ENCODE peak calls at places on chromosomes 7 and 10, in six cellular contexts. I is adrenal gland, R is IMR-90, E is spleen, L is uterus, Z is endothelial cell of umbilical vein. U is an unnamed sample.

GRCh38 chr7:42247301-42247700 is 10.3 kb upstream of the GLI3 start:
- DNase-seq in I (no peak), R (peak), E (no peak), L (no peak), Z (no peak), U (no peak)

GRCh38 chr7:105149827-105150226 is 135.8 kb downstream of the KMT2E start:
- DNase-seq in I (no peak), R (peak), E (no peak), L (no peak), Z (peak), U (peak)

GRCh38 chr10:988667-989545 is 672 bp downstream of the GTPBP4 start:
- DNase-seq in I (no peak), R (peak), E (no peak), L (no peak), Z (peak), U (no peak)

GRCh38 chr7:91228927-91229326 is 35.3 kb upstream of the FZD1 start:
- DNase-seq in I (no peak), R (peak), E (no peak), L (no peak), Z (no peak), U (no peak)

GRCh38 chr10:31074357-31075065 is 42.8 kb upstream of the ZNF438 start:
- DNase-seq in I (no peak), R (no peak), E (no peak), L (no peak), Z (no peak), U (no peak)

GRCh38 chr10:44775402-44775741 is 135.8 kb upstream of the TMEM72 start:
- DNase-seq in I (no peak), R (no peak), E (no peak), L (no peak), Z (no peak), U (no peak)

GRCh38 chr10:111430070-111430469 is 353.2 kb downstream of the ADRA2A start:
- DNase-seq in I (no peak), R (no peak), E (no peak), L (no peak), Z (no peak), U (no peak)

GRCh38 chr10:125123363-125124113 is 36.8 kb downstream of the CTBP2 start:
- DNase-seq in I (peak), R (peak), E (peak), L (peak), Z (peak), U (no peak)

GRCh38 chr10:44864637-44865288 is 46.4 kb upstream of the TMEM72 start:
- DNase-seq in I (peak), R (peak), E (peak), L (peak), Z (peak), U (peak)

GRCh38 chr7:74502216-74502891 is 48.6 kb downstream of the GTF2IRD1 start:
- DNase-seq in I (peak), R (no peak), E (no peak), L (no peak), Z (no peak), U (no peak)

GRCh38 chr7:19210883-19211282 is 65.7 kb upstream of the FERD3L start:
- DNase-seq in I (no peak), R (no peak), E (no peak), L (no peak), Z (no peak), U (no peak)

GRCh38 chr7:153017197-153017596 is 257.6 kb downstream of the ACTR3B start:
- DNase-seq in I (no peak), R (no peak), E (no peak), L (no peak), Z (no peak), U (no peak)

GRCh38 chr7:6258440-6259182 is 13.8 kb downstream of the CYTH3 start:
- DNase-seq in I (no peak), R (peak), E (no peak), L (no peak), Z (peak), U (peak)

GRCh38 chr7:17444673-17445072 is 146.2 kb downstream of the AHR start:
- DNase-seq in I (peak), R (peak), E (no peak), L (no peak), Z (peak), U (no peak)

GRCh38 chr7:37920619-37921339 is at the start of gene EPDR1:
- DNase-seq in I (peak), R (no peak), E (peak), L (peak), Z (no peak), U (peak)

GRCh38 chr7:122532406-122533269 is 166.3 kb downstream of the RNF133 start:
- DNase-seq in I (no peak), R (peak), E (no peak), L (no peak), Z (peak), U (peak)

GRCh38 chr7:38312776-38313175 is 39.3 kb upstream of the TARP start:
- DNase-seq in I (no peak), R (no peak), E (no peak), L (no peak), Z (peak), U (peak)

GRCh38 chr10:73625884-73626753 is 15.2 kb downstream of the MYOZ1 start:
- DNase-seq in I (peak), R (peak), E (peak), L (peak), Z (peak), U (peak)
- TF ChIP-seq POLR2A in I (no peak), R (peak), E (no peak), L (peak), Z (peak), U (peak)

GRCh38 chr7:135147899-135148721 is at the start of gene TMEM140:
- DNase-seq in I (peak), R (peak), E (peak), L (peak), Z (peak), U (no peak)

GRCh38 chr7:135151162-135151932 is 3.5 kb downstream of the TMEM140 start:
- DNase-seq in I (no peak), R (no peak), E (no peak), L (no peak), Z (peak), U (no peak)

GRCh38 chr7:135147341-135147898 is 452 bp upstream of the TMEM140 start:
- DNase-seq in I (no peak), R (peak), E (no peak), L (peak), Z (peak), U (no peak)

GRCh38 chr7:135152447-135152846 is 4.6 kb downstream of the TMEM140 start:
- DNase-seq in I (no peak), R (no peak), E (no peak), L (no peak), Z (no peak), U (no peak)

DNA sequence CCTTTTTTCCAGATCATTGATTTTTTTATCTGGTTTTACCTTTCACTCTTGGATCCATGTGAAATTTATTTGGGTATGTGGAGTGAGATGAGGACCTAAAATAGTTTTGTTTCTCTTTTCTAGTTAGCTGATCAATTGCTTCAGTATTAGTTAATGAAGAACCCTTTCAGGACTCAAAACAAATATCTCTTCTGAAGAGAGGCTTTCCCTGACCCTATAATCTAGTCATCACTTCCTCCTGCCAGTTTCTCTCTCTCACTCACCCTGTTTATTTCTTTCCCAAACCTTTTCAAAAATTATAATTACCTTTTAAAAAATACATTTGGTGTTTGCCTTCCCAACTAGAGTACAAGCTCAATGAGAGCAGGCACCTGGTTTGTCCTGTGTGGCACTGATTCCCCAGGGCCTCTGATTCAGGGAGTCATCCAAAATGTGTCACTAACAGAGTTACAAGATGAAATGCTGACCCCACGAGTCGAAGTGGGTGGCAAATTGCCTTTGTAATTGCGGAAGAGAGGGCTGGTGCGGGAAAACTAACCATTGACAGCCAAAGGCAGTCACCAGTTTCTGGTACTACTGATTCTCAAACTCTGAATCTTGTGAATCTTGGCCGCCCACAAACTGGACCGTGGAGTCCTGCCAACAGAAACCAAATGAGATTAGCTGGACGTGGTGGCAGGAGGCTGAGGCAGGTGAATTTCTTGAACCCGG is 2.4 kb downstream of the TMEM140 start:
- DNase-seq in I (no peak), R (no peak), E (no peak), L (no peak), Z (no peak), U (no peak)
- H3K4me3 ChIP-seq in I (no peak), R (no peak), E (peak), L (no peak), Z (no peak), U (no peak)

DNA sequence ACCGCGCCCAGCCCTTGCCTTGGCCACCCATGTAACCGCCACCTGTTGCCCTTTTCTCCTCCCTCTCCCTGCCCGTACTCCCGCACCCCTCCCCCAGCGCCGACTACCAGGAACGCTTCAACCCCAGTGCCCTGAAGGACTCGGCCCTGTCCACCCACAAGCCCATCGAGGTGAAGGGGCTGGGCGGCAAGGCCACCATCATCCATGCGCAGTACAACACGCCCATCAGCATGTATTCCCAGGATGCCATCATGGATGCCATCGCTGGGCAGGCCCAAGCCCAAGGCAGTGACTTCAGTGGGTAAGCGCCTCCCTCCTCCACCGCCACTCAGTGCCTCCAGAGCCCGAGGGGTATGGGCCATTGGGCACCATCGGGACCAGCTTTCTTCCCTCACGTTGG is 18.7 kb downstream of the LDB3 start:
- DNase-seq in I (no peak), R (no peak), E (no peak), L (no peak), Z (no peak), U (no peak)
- TF ChIP-seq POLR2A in I (no peak), R (no peak), E (no peak), L (no peak), Z (no peak), U (no peak)

GRCh38 chr10:130351466-130352290 is 215.5 kb downstream of the GLRX3 start:
- DNase-seq in I (no peak), R (no peak), E (peak), L (no peak), Z (no peak), U (no peak)
- H3K4me3 ChIP-seq in I (no peak), R (no peak), E (no peak), L (no peak), Z (no peak), U (no peak)

GRCh38 chr10:88316292-88316861 is 266.7 kb downstream of the RNLS start:
- DNase-seq in I (no peak), R (no peak), E (no peak), L (peak), Z (no peak), U (no peak)

GRCh38 chr10:88315746-88316145 is 267.4 kb downstream of the RNLS start:
- DNase-seq in I (no peak), R (peak), E (no peak), L (peak), Z (no peak), U (peak)

GRCh38 chr10:88314362-88314761 is 268.8 kb downstream of the RNLS start:
- DNase-seq in I (no peak), R (no peak), E (no peak), L (peak), Z (no peak), U (no peak)

GRCh38 chr10:88312855-88313254 is 270.3 kb downstream of the RNLS start:
- DNase-seq in I (no peak), R (no peak), E (no peak), L (no peak), Z (no peak), U (no peak)

GRCh38 chr10:88313897-88314296 is 269.2 kb downstream of the RNLS start:
- DNase-seq in I (no peak), R (no peak), E (no peak), L (no peak), Z (no peak), U (no peak)
- TF ChIP-seq POLR2A in I (no peak), R (no peak), E (no peak), L (no peak), Z (no peak), U (no peak)

GRCh38 chr7:95916573-95917371 is 144.4 kb downstream of the DYNC1I1 start:
- DNase-seq in I (peak), R (peak), E (peak), L (peak), Z (peak), U (peak)

GRCh38 chr7:95917622-95918021 is 145.3 kb downstream of the DYNC1I1 start:
- DNase-seq in I (no peak), R (no peak), E (no peak), L (no peak), Z (no peak), U (no peak)

GRCh38 chr7:95919574-95919973 is 147.2 kb downstream of the DYNC1I1 start:
- DNase-seq in I (no peak), R (no peak), E (no peak), L (no peak), Z (no peak), U (no peak)

GRCh38 chr7:95910341-95910740 is 138.0 kb downstream of the DYNC1I1 start:
- DNase-seq in I (no peak), R (no peak), E (no peak), L (no peak), Z (no peak), U (no peak)

DNA sequence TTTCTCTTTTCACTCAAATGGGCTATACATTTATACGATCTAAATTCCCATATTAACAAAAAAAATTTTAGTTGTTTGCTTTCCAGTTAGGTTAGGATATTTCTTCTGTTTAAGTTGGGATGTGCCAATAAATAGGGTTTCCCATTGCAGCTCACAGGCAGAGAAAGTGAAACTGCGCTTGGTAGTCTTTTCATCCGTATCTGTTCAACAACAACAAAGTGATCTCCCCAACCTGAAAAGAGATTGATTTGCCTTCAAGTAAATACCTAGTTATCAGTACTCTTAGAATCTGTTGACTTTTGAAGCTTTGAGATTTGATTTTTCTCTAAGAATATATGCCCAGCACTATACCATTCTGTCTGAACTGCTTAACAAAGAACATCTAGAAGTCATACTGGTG is 143.4 kb downstream of the DYNC1I1 start:
- DNase-seq in I (no peak), R (no peak), E (no peak), L (no peak), Z (no peak), U (no peak)
- H3K4me3 ChIP-seq in I (no peak), R (no peak), E (no peak), L (no peak), Z (no peak), U (no peak)

U was measured in NB4.